ENCODE peak calls at places on chromosomes 6 and 20, in ten cellular contexts. One of them, this sample, is unnamed. For H3K27me3, the result is how much of the 10 kb centered on the place peaks cover.

GRCh38 chr6:92231220-92231701 is 1188.1 kb downstream of the EPHA7 start:
- DNase-seq in cardiac muscle cell: no peak
- DNase-seq in mammary epithelial cell: no peak
- DNase-seq in left ventricle myocardium inferior: no peak
- DNase-seq in ovary: no peak
- DNase-seq in stomach: no peak
- DNase-seq in breast epithelium: no peak
- DNase-seq in mesenchymal stem cell: no peak
- DNase-seq in pancreas: no peak
- DNase-seq in upper lobe of right lung: no peak
- DNase-seq in this sample: no peak

GRCh38 chr6:15905488-15906392 is 223.1 kb upstream of the MYLIP start:
- DNase-seq in cardiac muscle cell: peak
- DNase-seq in mammary epithelial cell: no peak
- DNase-seq in left ventricle myocardium inferior: no peak
- DNase-seq in ovary: no peak
- DNase-seq in stomach: no peak
- DNase-seq in breast epithelium: no peak
- DNase-seq in mesenchymal stem cell: peak
- DNase-seq in pancreas: no peak
- DNase-seq in upper lobe of right lung: no peak
- DNase-seq in this sample: no peak

GRCh38 chr6:20706293-20707165 is 172.3 kb downstream of the CDKAL1 start:
- DNase-seq in cardiac muscle cell: no peak
- DNase-seq in mammary epithelial cell: peak
- DNase-seq in left ventricle myocardium inferior: no peak
- DNase-seq in ovary: no peak
- DNase-seq in stomach: no peak
- DNase-seq in breast epithelium: no peak
- DNase-seq in mesenchymal stem cell: peak
- DNase-seq in pancreas: no peak
- DNase-seq in upper lobe of right lung: no peak
- DNase-seq in this sample: peak

GRCh38 chr6:89976141-89977020 is 82.1 kb downstream of the GJA10 start:
- DNase-seq in cardiac muscle cell: no peak
- DNase-seq in mammary epithelial cell: no peak
- DNase-seq in left ventricle myocardium inferior: no peak
- DNase-seq in ovary: no peak
- DNase-seq in stomach: no peak
- DNase-seq in breast epithelium: no peak
- DNase-seq in mesenchymal stem cell: no peak
- DNase-seq in pancreas: no peak
- DNase-seq in upper lobe of right lung: no peak
- DNase-seq in this sample: no peak

GRCh38 chr6:87828044-87828443 is 126.0 kb upstream of the AKIRIN2 start:
- DNase-seq in cardiac muscle cell: no peak
- DNase-seq in mammary epithelial cell: no peak
- DNase-seq in left ventricle myocardium inferior: no peak
- DNase-seq in ovary: no peak
- DNase-seq in stomach: no peak
- DNase-seq in breast epithelium: no peak
- DNase-seq in mesenchymal stem cell: no peak
- DNase-seq in pancreas: no peak
- DNase-seq in upper lobe of right lung: no peak
- DNase-seq in this sample: no peak

GRCh38 chr20:33159713-33160112 is 8.2 kb upstream of the BPIFA2 start:
- DNase-seq in cardiac muscle cell: no peak
- DNase-seq in mammary epithelial cell: no peak
- DNase-seq in left ventricle myocardium inferior: no peak
- DNase-seq in ovary: no peak
- DNase-seq in stomach: no peak
- DNase-seq in breast epithelium: no peak
- DNase-seq in mesenchymal stem cell: no peak
- DNase-seq in pancreas: no peak
- DNase-seq in upper lobe of right lung: no peak
- DNase-seq in this sample: no peak

GRCh38 chr6:117401799-117402198 is 23.9 kb downstream of the ROS1 start:
- DNase-seq in cardiac muscle cell: no peak
- DNase-seq in mammary epithelial cell: no peak
- DNase-seq in left ventricle myocardium inferior: no peak
- DNase-seq in ovary: no peak
- DNase-seq in stomach: no peak
- DNase-seq in breast epithelium: no peak
- DNase-seq in mesenchymal stem cell: no peak
- DNase-seq in pancreas: no peak
- DNase-seq in upper lobe of right lung: no peak
- DNase-seq in this sample: no peak

GRCh38 chr20:32718749-32719348 is 24.4 kb downstream of the COMMD7 start:
- DNase-seq in cardiac muscle cell: no peak
- DNase-seq in mammary epithelial cell: no peak
- DNase-seq in left ventricle myocardium inferior: no peak
- DNase-seq in ovary: no peak
- DNase-seq in stomach: no peak
- DNase-seq in breast epithelium: no peak
- DNase-seq in mesenchymal stem cell: no peak
- DNase-seq in pancreas: no peak
- DNase-seq in upper lobe of right lung: no peak
- DNase-seq in this sample: no peak

DNA sequence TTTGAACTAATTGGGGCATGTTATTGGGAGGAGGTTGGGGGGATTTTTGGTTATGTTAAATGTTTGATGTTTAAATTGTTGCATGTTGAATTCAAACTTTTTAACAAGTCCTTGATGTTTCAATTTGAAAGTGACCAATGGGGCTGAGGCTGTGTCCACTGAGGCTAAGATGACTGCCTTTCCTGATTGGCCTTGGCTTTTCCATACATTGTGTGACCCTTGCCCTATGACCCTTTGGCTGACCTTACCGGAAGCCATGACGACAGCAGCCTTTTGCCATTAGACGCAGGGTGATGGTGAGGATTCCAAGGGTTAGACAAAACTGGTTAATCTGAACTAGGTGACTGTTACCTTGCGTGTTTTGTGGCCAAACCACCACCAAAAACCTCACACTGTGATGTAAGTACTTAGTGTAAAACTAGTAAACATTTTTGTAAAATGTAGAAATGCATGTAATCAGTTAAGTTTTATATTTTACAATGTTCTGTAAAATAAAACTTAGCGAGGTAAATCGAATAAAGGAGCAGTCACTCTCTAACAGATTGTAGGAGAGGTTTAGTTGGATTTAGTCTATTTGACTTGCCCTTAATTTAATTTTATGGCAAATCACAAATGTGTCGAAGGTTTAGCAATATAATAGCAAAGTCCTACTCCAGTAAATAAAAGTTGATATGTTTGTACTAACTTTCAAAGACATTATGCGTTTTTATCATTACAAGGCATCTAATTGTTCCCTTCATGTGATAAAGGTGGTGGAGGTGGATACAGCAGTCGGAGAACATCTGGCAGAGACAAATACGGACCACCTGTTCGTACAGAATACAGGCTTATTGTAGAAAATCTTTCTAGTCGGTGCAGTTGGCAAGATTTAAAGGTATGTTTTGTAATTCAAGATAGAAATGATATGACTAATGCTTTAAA is 1.6 kb downstream of the SRSF6 start:
- DNase-seq in cardiac muscle cell: no peak
- DNase-seq in mammary epithelial cell: peak
- DNase-seq in left ventricle myocardium inferior: no peak
- DNase-seq in ovary: peak
- DNase-seq in stomach: no peak
- DNase-seq in breast epithelium: no peak
- DNase-seq in mesenchymal stem cell: peak
- DNase-seq in pancreas: no peak
- DNase-seq in upper lobe of right lung: no peak
- DNase-seq in this sample: no peak
- H3K27ac ChIP-seq in cardiac muscle cell: peak
- H3K27ac ChIP-seq in mammary epithelial cell: peak
- H3K27ac ChIP-seq in left ventricle myocardium inferior: peak
- H3K27ac ChIP-seq in ovary: peak
- H3K27ac ChIP-seq in stomach: peak
- H3K27ac ChIP-seq in breast epithelium: peak
- H3K27ac ChIP-seq in mesenchymal stem cell: no peak
- H3K27ac ChIP-seq in pancreas: no peak
- H3K27ac ChIP-seq in upper lobe of right lung: no peak
- H3K27ac ChIP-seq in this sample: no peak

GRCh38 chr6:26318459-26319404 is 46.3 kb upstream of the BTN3A2 start:
- DNase-seq in cardiac muscle cell: no peak
- DNase-seq in mammary epithelial cell: no peak
- DNase-seq in left ventricle myocardium inferior: no peak
- DNase-seq in ovary: no peak
- DNase-seq in stomach: no peak
- DNase-seq in breast epithelium: no peak
- DNase-seq in mesenchymal stem cell: no peak
- DNase-seq in pancreas: no peak
- DNase-seq in upper lobe of right lung: no peak
- DNase-seq in this sample: no peak

GRCh38 chr6:26317503-26317902 is 47.5 kb upstream of the BTN3A2 start:
- DNase-seq in cardiac muscle cell: no peak
- DNase-seq in mammary epithelial cell: no peak
- DNase-seq in left ventricle myocardium inferior: no peak
- DNase-seq in ovary: no peak
- DNase-seq in stomach: no peak
- DNase-seq in breast epithelium: no peak
- DNase-seq in mesenchymal stem cell: no peak
- DNase-seq in pancreas: no peak
- DNase-seq in upper lobe of right lung: no peak
- DNase-seq in this sample: no peak

GRCh38 chr6:26321005-26321404 is 44.0 kb upstream of the BTN3A2 start:
- DNase-seq in cardiac muscle cell: no peak
- DNase-seq in mammary epithelial cell: no peak
- DNase-seq in left ventricle myocardium inferior: no peak
- DNase-seq in ovary: no peak
- DNase-seq in stomach: no peak
- DNase-seq in breast epithelium: no peak
- DNase-seq in mesenchymal stem cell: no peak
- DNase-seq in pancreas: no peak
- DNase-seq in upper lobe of right lung: no peak
- DNase-seq in this sample: no peak

GRCh38 chr6:26316291-26316690 is 48.7 kb upstream of the BTN3A2 start:
- DNase-seq in cardiac muscle cell: no peak
- DNase-seq in mammary epithelial cell: no peak
- DNase-seq in left ventricle myocardium inferior: no peak
- DNase-seq in ovary: no peak
- DNase-seq in stomach: no peak
- DNase-seq in breast epithelium: no peak
- DNase-seq in mesenchymal stem cell: no peak
- DNase-seq in pancreas: no peak
- DNase-seq in upper lobe of right lung: no peak
- DNase-seq in this sample: no peak

DNA sequence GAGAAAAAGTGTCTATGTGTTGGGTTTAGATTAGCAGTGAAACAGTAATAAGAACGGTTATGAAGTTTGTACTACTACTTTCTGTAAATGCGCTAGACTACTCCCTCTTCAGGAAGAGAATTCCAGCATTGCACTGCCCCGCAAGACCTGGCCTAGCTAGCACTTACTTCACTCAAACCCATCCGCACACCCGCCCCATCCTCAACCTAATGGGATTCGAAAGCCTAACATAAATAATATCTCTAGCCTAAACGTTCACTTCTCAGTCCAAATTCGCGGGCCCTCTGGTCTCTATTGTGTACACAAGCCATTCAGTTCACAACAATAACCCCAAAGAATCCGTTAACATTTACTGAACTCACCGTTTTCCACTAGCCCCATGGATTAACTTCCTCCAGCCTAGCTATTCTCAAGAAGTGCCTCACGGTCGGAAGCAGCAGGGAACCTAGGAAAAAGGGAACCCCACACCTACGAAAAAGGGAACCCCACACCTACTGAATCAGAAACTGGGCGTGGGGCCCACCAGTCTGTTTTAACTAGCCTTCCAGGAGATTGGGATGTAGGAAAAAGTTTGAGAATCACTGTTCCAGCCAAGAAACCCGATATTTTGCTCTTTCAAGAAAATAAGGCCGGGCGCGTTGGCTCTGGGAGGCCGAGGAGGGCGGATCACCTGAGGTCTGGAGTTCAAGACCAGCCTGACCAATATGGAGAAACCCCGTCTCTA is 45.4 kb upstream of the BTN3A2 start:
- DNase-seq in cardiac muscle cell: no peak
- DNase-seq in mammary epithelial cell: no peak
- DNase-seq in left ventricle myocardium inferior: no peak
- DNase-seq in ovary: no peak
- DNase-seq in stomach: no peak
- DNase-seq in breast epithelium: no peak
- DNase-seq in mesenchymal stem cell: no peak
- DNase-seq in pancreas: no peak
- DNase-seq in upper lobe of right lung: no peak
- DNase-seq in this sample: no peak
- H3K4me3 ChIP-seq in cardiac muscle cell: no peak
- H3K4me3 ChIP-seq in mammary epithelial cell: no peak
- H3K4me3 ChIP-seq in left ventricle myocardium inferior: no peak
- H3K4me3 ChIP-seq in ovary: no peak
- H3K4me3 ChIP-seq in stomach: no peak
- H3K4me3 ChIP-seq in breast epithelium: no peak
- H3K4me3 ChIP-seq in mesenchymal stem cell: no peak
- H3K4me3 ChIP-seq in pancreas: no peak
- H3K4me3 ChIP-seq in upper lobe of right lung: no peak
- H3K4me3 ChIP-seq in this sample: no peak

GRCh38 chr20:58850693-58851174 is at the start of gene GNAS-AS1:
- DNase-seq in cardiac muscle cell: peak
- DNase-seq in mammary epithelial cell: peak
- DNase-seq in left ventricle myocardium inferior: peak
- DNase-seq in ovary: peak
- DNase-seq in stomach: peak
- DNase-seq in breast epithelium: peak
- DNase-seq in mesenchymal stem cell: peak
- DNase-seq in pancreas: peak
- DNase-seq in upper lobe of right lung: peak
- DNase-seq in this sample: peak

GRCh38 chr20:58851221-58851968 is 693 bp upstream of the GNAS-AS1 start:
- DNase-seq in cardiac muscle cell: no peak
- DNase-seq in mammary epithelial cell: no peak
- DNase-seq in left ventricle myocardium inferior: no peak
- DNase-seq in ovary: no peak
- DNase-seq in stomach: no peak
- DNase-seq in breast epithelium: no peak
- DNase-seq in mesenchymal stem cell: no peak
- DNase-seq in pancreas: no peak
- DNase-seq in upper lobe of right lung: peak
- DNase-seq in this sample: no peak

GRCh38 chr20:58852559-58853271 is at the start of gene GNAS:
- DNase-seq in cardiac muscle cell: peak
- DNase-seq in mammary epithelial cell: peak
- DNase-seq in left ventricle myocardium inferior: peak
- DNase-seq in ovary: peak
- DNase-seq in stomach: no peak
- DNase-seq in breast epithelium: no peak
- DNase-seq in mesenchymal stem cell: peak
- DNase-seq in pancreas: peak
- DNase-seq in upper lobe of right lung: peak
- DNase-seq in this sample: peak

GRCh38 chr20:58853466-58853865 is 950 bp downstream of the GNAS start:
- DNase-seq in cardiac muscle cell: no peak
- DNase-seq in mammary epithelial cell: no peak
- DNase-seq in left ventricle myocardium inferior: no peak
- DNase-seq in ovary: no peak
- DNase-seq in stomach: no peak
- DNase-seq in breast epithelium: no peak
- DNase-seq in mesenchymal stem cell: no peak
- DNase-seq in pancreas: no peak
- DNase-seq in upper lobe of right lung: no peak
- DNase-seq in this sample: no peak

GRCh38 chr20:58851969-58852458 is 502 bp upstream of the GNAS start:
- DNase-seq in cardiac muscle cell: no peak
- DNase-seq in mammary epithelial cell: no peak
- DNase-seq in left ventricle myocardium inferior: no peak
- DNase-seq in ovary: no peak
- DNase-seq in stomach: no peak
- DNase-seq in breast epithelium: no peak
- DNase-seq in mesenchymal stem cell: no peak
- DNase-seq in pancreas: no peak
- DNase-seq in upper lobe of right lung: no peak
- DNase-seq in this sample: no peak
- H3K27me3 ChIP-seq in cardiac muscle cell: half or more
- H3K27me3 ChIP-seq in mammary epithelial cell: under half
- H3K27me3 ChIP-seq in left ventricle myocardium inferior: half or more
- H3K27me3 ChIP-seq in ovary: under half
- H3K27me3 ChIP-seq in stomach: half or more
- H3K27me3 ChIP-seq in breast epithelium: under half
- H3K27me3 ChIP-seq in mesenchymal stem cell: under half
- H3K27me3 ChIP-seq in pancreas: under half
- H3K27me3 ChIP-seq in upper lobe of right lung: half or more
- H3K27me3 ChIP-seq in this sample: under half

DNA sequence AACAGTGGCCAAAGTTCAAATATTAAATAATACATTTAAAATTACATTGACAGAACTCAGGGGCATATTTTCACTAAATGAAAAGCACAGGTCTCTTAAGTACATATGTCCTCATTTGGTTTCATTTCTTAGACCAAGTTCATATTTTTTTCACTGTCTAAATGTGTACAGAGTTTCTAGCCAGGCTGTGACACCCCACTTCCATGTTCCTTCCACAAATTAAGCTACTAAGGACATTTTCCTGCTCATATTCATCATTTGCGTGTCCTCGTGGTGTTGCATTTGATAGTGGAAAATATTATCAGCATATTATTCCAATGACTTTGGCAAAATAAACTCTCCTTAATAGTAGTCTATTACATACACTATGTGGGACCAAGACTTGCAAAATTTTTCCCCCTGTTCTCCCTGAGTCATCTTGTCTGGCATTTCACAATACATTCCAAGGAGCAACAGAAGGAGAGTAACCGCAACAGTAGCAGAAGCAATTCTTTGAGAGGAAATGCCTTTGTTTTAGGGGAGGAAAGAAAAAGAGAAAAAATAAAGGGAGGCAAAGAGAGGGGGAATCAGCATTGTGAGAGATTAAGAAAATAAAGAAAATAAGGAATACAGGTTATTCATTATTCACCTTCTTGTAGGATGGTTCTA is 599.2 kb downstream of the COL12A1 start:
- DNase-seq in cardiac muscle cell: no peak
- DNase-seq in mammary epithelial cell: peak
- DNase-seq in left ventricle myocardium inferior: no peak
- DNase-seq in ovary: peak
- DNase-seq in stomach: no peak
- DNase-seq in breast epithelium: no peak
- DNase-seq in mesenchymal stem cell: peak
- DNase-seq in pancreas: no peak
- DNase-seq in upper lobe of right lung: no peak
- DNase-seq in this sample: peak
- H3K27ac ChIP-seq in cardiac muscle cell: no peak
- H3K27ac ChIP-seq in mammary epithelial cell: no peak
- H3K27ac ChIP-seq in left ventricle myocardium inferior: peak
- H3K27ac ChIP-seq in ovary: no peak
- H3K27ac ChIP-seq in stomach: no peak
- H3K27ac ChIP-seq in breast epithelium: no peak
- H3K27ac ChIP-seq in mesenchymal stem cell: peak
- H3K27ac ChIP-seq in pancreas: no peak
- H3K27ac ChIP-seq in upper lobe of right lung: no peak
- H3K27ac ChIP-seq in this sample: peak